ENCODE peak calls at places on chromosomes 4 and X, in eight cellular contexts. K is lung microvascular endothelial cell; F is naive B cell; U is NCI-H460; V is activated CD4-positive, alpha-beta T cell treated with anti-CD3 and anti-CD28 coated beads, Interleukin-2, amount 50 U/mL, for 4 hours; W is mucosa of descending colon; M is T-helper 1 cell; S is cardiac muscle cell. T is an unnamed sample.

GRCh38 chr4:52617467-52618017 is 41.6 kb downstream of the USP46 start:
- DNase-seq in W (no peak), M (no peak), F (no peak), K (no peak), U (no peak), V (no peak), S (no peak), T (no peak)

GRCh38 chrX:30905325-30905724 is 16.3 kb upstream of the TAB3 start:
- DNase-seq in K (no peak), V (no peak), F (no peak), M (no peak), U (no peak), S (no peak), W (no peak), T (no peak)

GRCh38 chr4:107888237-107888636 is 43.1 kb upstream of the CYP2U1 start:
- DNase-seq in S (no peak), V (no peak), W (no peak), K (no peak), U (no peak), M (no peak), F (no peak), T (no peak)

GRCh38 chr4:17448689-17449088 is 63.2 kb downstream of the QDPR start:
- DNase-seq in K (peak), U (no peak), S (peak), W (no peak), F (no peak), M (no peak), V (no peak), T (no peak)

GRCh38 chr4:141009931-141010330 is 123.3 kb downstream of the RNF150 start:
- DNase-seq in M (no peak), W (no peak), S (no peak), K (no peak), F (no peak), U (no peak), V (no peak), T (no peak)

GRCh38 chr4:56626963-56627362 is 54.1 kb downstream of the HOPX start:
- DNase-seq in U (no peak), M (no peak), V (no peak), F (no peak), K (peak), S (no peak), W (no peak), T (no peak)

GRCh38 chrX:98299785-98300184 is 1416.1 kb downstream of the RPA4 start:
- DNase-seq in K (no peak), M (no peak), V (no peak), W (no peak), S (no peak), F (no peak), U (no peak), T (no peak)

GRCh38 chr4:6454112-6454910 is 18.1 kb downstream of the PPP2R2C start:
- DNase-seq in S (no peak), K (no peak), U (no peak), F (no peak), M (no peak), V (no peak), W (no peak), T (no peak)

GRCh38 chr4:157664726-157665125 is 444.2 kb downstream of the GRIA2 start:
- DNase-seq in W (no peak), V (no peak), U (no peak), F (no peak), M (no peak), K (no peak), S (peak), T (no peak)